ENCODE peak calls at places on chromosomes 4 and X, in ten cellular contexts. One of them, this sample, is unnamed.

GRCh38 chr4:63528592-63528991 is 880.7 kb downstream of the TECRL start:
- DNase-seq in Right ventricle myocardium superior: no peak
- DNase-seq in stimulated activated CD4-positive, alpha-beta T cell treated with anti-CD3 and anti-CD28 coated beads, Interleukin-12 subunit alpha, Interleukin-12 subunit beta, amount 100 ng/mL, for 24 hours: no peak
- DNase-seq in hepatocyte: no peak
- DNase-seq in stomach: no peak
- DNase-seq in BJ: no peak
- DNase-seq in SW480: no peak
- DNase-seq in suprapubic skin: no peak
- DNase-seq in CD8-positive, alpha-beta memory T cell: no peak
- DNase-seq in caudate nucleus: no peak
- DNase-seq in this sample: no peak

GRCh38 chr4:147984065-147984777 is 252.3 kb downstream of the ARHGAP10 start:
- DNase-seq in Right ventricle myocardium superior: no peak
- DNase-seq in stimulated activated CD4-positive, alpha-beta T cell treated with anti-CD3 and anti-CD28 coated beads, Interleukin-12 subunit alpha, Interleukin-12 subunit beta, amount 100 ng/mL, for 24 hours: no peak
- DNase-seq in hepatocyte: peak
- DNase-seq in stomach: no peak
- DNase-seq in BJ: no peak
- DNase-seq in SW480: peak
- DNase-seq in suprapubic skin: no peak
- DNase-seq in CD8-positive, alpha-beta memory T cell: peak
- DNase-seq in caudate nucleus: no peak
- DNase-seq in this sample: peak

GRCh38 chr4:175873707-175874106 is 61.6 kb upstream of the GPM6A start:
- DNase-seq in Right ventricle myocardium superior: no peak
- DNase-seq in stimulated activated CD4-positive, alpha-beta T cell treated with anti-CD3 and anti-CD28 coated beads, Interleukin-12 subunit alpha, Interleukin-12 subunit beta, amount 100 ng/mL, for 24 hours: no peak
- DNase-seq in hepatocyte: no peak
- DNase-seq in stomach: no peak
- DNase-seq in BJ: no peak
- DNase-seq in SW480: peak
- DNase-seq in suprapubic skin: no peak
- DNase-seq in CD8-positive, alpha-beta memory T cell: no peak
- DNase-seq in caudate nucleus: no peak
- DNase-seq in this sample: no peak

GRCh38 chr4:6718932-6719610 is 3.1 kb downstream of the BLOC1S4 start:
- DNase-seq in Right ventricle myocardium superior: no peak
- DNase-seq in stimulated activated CD4-positive, alpha-beta T cell treated with anti-CD3 and anti-CD28 coated beads, Interleukin-12 subunit alpha, Interleukin-12 subunit beta, amount 100 ng/mL, for 24 hours: no peak
- DNase-seq in hepatocyte: no peak
- DNase-seq in stomach: no peak
- DNase-seq in BJ: no peak
- DNase-seq in SW480: no peak
- DNase-seq in suprapubic skin: no peak
- DNase-seq in CD8-positive, alpha-beta memory T cell: no peak
- DNase-seq in caudate nucleus: no peak
- DNase-seq in this sample: no peak

GRCh38 chr4:1081689-1082040 is 31.7 kb downstream of the RNF212 start:
- DNase-seq in Right ventricle myocardium superior: no peak
- DNase-seq in stimulated activated CD4-positive, alpha-beta T cell treated with anti-CD3 and anti-CD28 coated beads, Interleukin-12 subunit alpha, Interleukin-12 subunit beta, amount 100 ng/mL, for 24 hours: no peak
- DNase-seq in hepatocyte: no peak
- DNase-seq in stomach: no peak
- DNase-seq in BJ: no peak
- DNase-seq in SW480: no peak
- DNase-seq in suprapubic skin: peak
- DNase-seq in CD8-positive, alpha-beta memory T cell: no peak
- DNase-seq in caudate nucleus: no peak
- DNase-seq in this sample: no peak

GRCh38 chr4:8765631-8766590 is 105.7 kb downstream of the HMX1 start:
- DNase-seq in Right ventricle myocardium superior: peak
- DNase-seq in stimulated activated CD4-positive, alpha-beta T cell treated with anti-CD3 and anti-CD28 coated beads, Interleukin-12 subunit alpha, Interleukin-12 subunit beta, amount 100 ng/mL, for 24 hours: no peak
- DNase-seq in hepatocyte: no peak
- DNase-seq in stomach: no peak
- DNase-seq in BJ: no peak
- DNase-seq in SW480: peak
- DNase-seq in suprapubic skin: peak
- DNase-seq in CD8-positive, alpha-beta memory T cell: no peak
- DNase-seq in caudate nucleus: no peak
- DNase-seq in this sample: no peak

GRCh38 chrX:135625995-135626394 is 87.4 kb upstream of the CT45A1 start:
- DNase-seq in Right ventricle myocardium superior: no peak
- DNase-seq in stimulated activated CD4-positive, alpha-beta T cell treated with anti-CD3 and anti-CD28 coated beads, Interleukin-12 subunit alpha, Interleukin-12 subunit beta, amount 100 ng/mL, for 24 hours: no peak
- DNase-seq in hepatocyte: peak
- DNase-seq in stomach: no peak
- DNase-seq in BJ: no peak
- DNase-seq in SW480: peak
- DNase-seq in suprapubic skin: no peak
- DNase-seq in CD8-positive, alpha-beta memory T cell: no peak
- DNase-seq in caudate nucleus: peak
- DNase-seq in this sample: no peak

GRCh38 chr4:88159137-88159725 is 792 bp upstream of the ABCG2 start:
- DNase-seq in Right ventricle myocardium superior: peak
- DNase-seq in stimulated activated CD4-positive, alpha-beta T cell treated with anti-CD3 and anti-CD28 coated beads, Interleukin-12 subunit alpha, Interleukin-12 subunit beta, amount 100 ng/mL, for 24 hours: no peak
- DNase-seq in hepatocyte: no peak
- DNase-seq in stomach: peak
- DNase-seq in BJ: no peak
- DNase-seq in SW480: peak
- DNase-seq in suprapubic skin: no peak
- DNase-seq in CD8-positive, alpha-beta memory T cell: no peak
- DNase-seq in caudate nucleus: no peak
- DNase-seq in this sample: no peak

GRCh38 chr4:99404595-99405287 is 30.4 kb downstream of the ADH7 start:
- DNase-seq in Right ventricle myocardium superior: no peak
- DNase-seq in stimulated activated CD4-positive, alpha-beta T cell treated with anti-CD3 and anti-CD28 coated beads, Interleukin-12 subunit alpha, Interleukin-12 subunit beta, amount 100 ng/mL, for 24 hours: no peak
- DNase-seq in hepatocyte: no peak
- DNase-seq in stomach: no peak
- DNase-seq in BJ: peak
- DNase-seq in SW480: peak
- DNase-seq in suprapubic skin: no peak
- DNase-seq in CD8-positive, alpha-beta memory T cell: no peak
- DNase-seq in caudate nucleus: no peak
- DNase-seq in this sample: no peak

GRCh38 chr4:159098482-159099127 is 4.3 kb upstream of the RAPGEF2 start:
- DNase-seq in Right ventricle myocardium superior: no peak
- DNase-seq in stimulated activated CD4-positive, alpha-beta T cell treated with anti-CD3 and anti-CD28 coated beads, Interleukin-12 subunit alpha, Interleukin-12 subunit beta, amount 100 ng/mL, for 24 hours: no peak
- DNase-seq in hepatocyte: no peak
- DNase-seq in stomach: no peak
- DNase-seq in BJ: no peak
- DNase-seq in SW480: no peak
- DNase-seq in suprapubic skin: no peak
- DNase-seq in CD8-positive, alpha-beta memory T cell: no peak
- DNase-seq in caudate nucleus: no peak
- DNase-seq in this sample: no peak

GRCh38 chr4:181821039-181822004 is 421.9 kb upstream of the TENM3 start:
- DNase-seq in Right ventricle myocardium superior: no peak
- DNase-seq in stimulated activated CD4-positive, alpha-beta T cell treated with anti-CD3 and anti-CD28 coated beads, Interleukin-12 subunit alpha, Interleukin-12 subunit beta, amount 100 ng/mL, for 24 hours: no peak
- DNase-seq in hepatocyte: no peak
- DNase-seq in stomach: no peak
- DNase-seq in BJ: no peak
- DNase-seq in SW480: no peak
- DNase-seq in suprapubic skin: no peak
- DNase-seq in CD8-positive, alpha-beta memory T cell: no peak
- DNase-seq in caudate nucleus: no peak
- DNase-seq in this sample: no peak

GRCh38 chrX:117969782-117970181 is 146.8 kb downstream of the KLHL13 start:
- DNase-seq in Right ventricle myocardium superior: no peak
- DNase-seq in stimulated activated CD4-positive, alpha-beta T cell treated with anti-CD3 and anti-CD28 coated beads, Interleukin-12 subunit alpha, Interleukin-12 subunit beta, amount 100 ng/mL, for 24 hours: no peak
- DNase-seq in hepatocyte: no peak
- DNase-seq in stomach: no peak
- DNase-seq in BJ: no peak
- DNase-seq in SW480: no peak
- DNase-seq in suprapubic skin: no peak
- DNase-seq in CD8-positive, alpha-beta memory T cell: no peak
- DNase-seq in caudate nucleus: no peak
- DNase-seq in this sample: no peak

GRCh38 chr4:99447079-99447478 is 11.9 kb upstream of the ADH7 start:
- DNase-seq in Right ventricle myocardium superior: no peak
- DNase-seq in stimulated activated CD4-positive, alpha-beta T cell treated with anti-CD3 and anti-CD28 coated beads, Interleukin-12 subunit alpha, Interleukin-12 subunit beta, amount 100 ng/mL, for 24 hours: no peak
- DNase-seq in hepatocyte: peak
- DNase-seq in stomach: no peak
- DNase-seq in BJ: no peak
- DNase-seq in SW480: peak
- DNase-seq in suprapubic skin: no peak
- DNase-seq in CD8-positive, alpha-beta memory T cell: no peak
- DNase-seq in caudate nucleus: no peak
- DNase-seq in this sample: no peak

GRCh38 chrX:724256-724655 is 93.7 kb downstream of the SHOX start:
- DNase-seq in Right ventricle myocardium superior: no peak
- DNase-seq in stimulated activated CD4-positive, alpha-beta T cell treated with anti-CD3 and anti-CD28 coated beads, Interleukin-12 subunit alpha, Interleukin-12 subunit beta, amount 100 ng/mL, for 24 hours: no peak
- DNase-seq in hepatocyte: no peak
- DNase-seq in stomach: no peak
- DNase-seq in BJ: no peak
- DNase-seq in SW480: no peak
- DNase-seq in suprapubic skin: peak
- DNase-seq in CD8-positive, alpha-beta memory T cell: no peak
- DNase-seq in caudate nucleus: no peak
- DNase-seq in this sample: no peak

GRCh38 chrX:38458071-38458470 is 103.3 kb upstream of the TSPAN7 start:
- DNase-seq in Right ventricle myocardium superior: no peak
- DNase-seq in stimulated activated CD4-positive, alpha-beta T cell treated with anti-CD3 and anti-CD28 coated beads, Interleukin-12 subunit alpha, Interleukin-12 subunit beta, amount 100 ng/mL, for 24 hours: no peak
- DNase-seq in hepatocyte: peak
- DNase-seq in stomach: no peak
- DNase-seq in BJ: no peak
- DNase-seq in SW480: peak
- DNase-seq in suprapubic skin: no peak
- DNase-seq in CD8-positive, alpha-beta memory T cell: no peak
- DNase-seq in caudate nucleus: no peak
- DNase-seq in this sample: no peak

GRCh38 chr4:123786159-123786915 is 389.7 kb downstream of the SPRY1 start:
- DNase-seq in Right ventricle myocardium superior: no peak
- DNase-seq in stimulated activated CD4-positive, alpha-beta T cell treated with anti-CD3 and anti-CD28 coated beads, Interleukin-12 subunit alpha, Interleukin-12 subunit beta, amount 100 ng/mL, for 24 hours: no peak
- DNase-seq in hepatocyte: no peak
- DNase-seq in stomach: no peak
- DNase-seq in BJ: no peak
- DNase-seq in SW480: no peak
- DNase-seq in suprapubic skin: no peak
- DNase-seq in CD8-positive, alpha-beta memory T cell: no peak
- DNase-seq in caudate nucleus: no peak
- DNase-seq in this sample: no peak

GRCh38 chr4:18464160-18464559 is 442.6 kb upstream of the LCORL start:
- DNase-seq in Right ventricle myocardium superior: no peak
- DNase-seq in stimulated activated CD4-positive, alpha-beta T cell treated with anti-CD3 and anti-CD28 coated beads, Interleukin-12 subunit alpha, Interleukin-12 subunit beta, amount 100 ng/mL, for 24 hours: no peak
- DNase-seq in hepatocyte: no peak
- DNase-seq in stomach: no peak
- DNase-seq in BJ: no peak
- DNase-seq in SW480: peak
- DNase-seq in suprapubic skin: no peak
- DNase-seq in CD8-positive, alpha-beta memory T cell: no peak
- DNase-seq in caudate nucleus: no peak
- DNase-seq in this sample: no peak

GRCh38 chrX:30913556-30913955 is 24.5 kb upstream of the TAB3 start:
- DNase-seq in Right ventricle myocardium superior: no peak
- DNase-seq in stimulated activated CD4-positive, alpha-beta T cell treated with anti-CD3 and anti-CD28 coated beads, Interleukin-12 subunit alpha, Interleukin-12 subunit beta, amount 100 ng/mL, for 24 hours: no peak
- DNase-seq in hepatocyte: no peak
- DNase-seq in stomach: no peak
- DNase-seq in BJ: no peak
- DNase-seq in SW480: no peak
- DNase-seq in suprapubic skin: no peak
- DNase-seq in CD8-positive, alpha-beta memory T cell: no peak
- DNase-seq in caudate nucleus: no peak
- DNase-seq in this sample: no peak

GRCh38 chr4:112633477-112634235 is 3.1 kb downstream of the ZGRF1 start:
- DNase-seq in Right ventricle myocardium superior: no peak
- DNase-seq in stimulated activated CD4-positive, alpha-beta T cell treated with anti-CD3 and anti-CD28 coated beads, Interleukin-12 subunit alpha, Interleukin-12 subunit beta, amount 100 ng/mL, for 24 hours: no peak
- DNase-seq in hepatocyte: peak
- DNase-seq in stomach: no peak
- DNase-seq in BJ: no peak
- DNase-seq in SW480: peak
- DNase-seq in suprapubic skin: no peak
- DNase-seq in CD8-positive, alpha-beta memory T cell: peak
- DNase-seq in caudate nucleus: no peak
- DNase-seq in this sample: no peak

GRCh38 chr4:48904101-48904500 is 2.5 kb downstream of the OCIAD2 start:
- DNase-seq in Right ventricle myocardium superior: no peak
- DNase-seq in stimulated activated CD4-positive, alpha-beta T cell treated with anti-CD3 and anti-CD28 coated beads, Interleukin-12 subunit alpha, Interleukin-12 subunit beta, amount 100 ng/mL, for 24 hours: no peak
- DNase-seq in hepatocyte: no peak
- DNase-seq in stomach: no peak
- DNase-seq in BJ: no peak
- DNase-seq in SW480: no peak
- DNase-seq in suprapubic skin: no peak
- DNase-seq in CD8-positive, alpha-beta memory T cell: no peak
- DNase-seq in caudate nucleus: no peak
- DNase-seq in this sample: no peak

GRCh38 chr4:56743550-56743949 is 62.5 kb upstream of the HOPX start:
- DNase-seq in Right ventricle myocardium superior: no peak
- DNase-seq in stimulated activated CD4-positive, alpha-beta T cell treated with anti-CD3 and anti-CD28 coated beads, Interleukin-12 subunit alpha, Interleukin-12 subunit beta, amount 100 ng/mL, for 24 hours: no peak
- DNase-seq in hepatocyte: peak
- DNase-seq in stomach: no peak
- DNase-seq in BJ: no peak
- DNase-seq in SW480: peak
- DNase-seq in suprapubic skin: no peak
- DNase-seq in CD8-positive, alpha-beta memory T cell: no peak
- DNase-seq in caudate nucleus: no peak
- DNase-seq in this sample: no peak

GRCh38 chr4:152619556-152619955 is 60.2 kb downstream of the TMEM154 start:
- DNase-seq in Right ventricle myocardium superior: no peak
- DNase-seq in stimulated activated CD4-positive, alpha-beta T cell treated with anti-CD3 and anti-CD28 coated beads, Interleukin-12 subunit alpha, Interleukin-12 subunit beta, amount 100 ng/mL, for 24 hours: no peak
- DNase-seq in hepatocyte: no peak
- DNase-seq in stomach: no peak
- DNase-seq in BJ: no peak
- DNase-seq in SW480: no peak
- DNase-seq in suprapubic skin: no peak
- DNase-seq in CD8-positive, alpha-beta memory T cell: no peak
- DNase-seq in caudate nucleus: no peak
- DNase-seq in this sample: no peak

GRCh38 chr4:97116511-97116910 is 1026.8 kb downstream of the STPG2 start:
- DNase-seq in Right ventricle myocardium superior: no peak
- DNase-seq in stimulated activated CD4-positive, alpha-beta T cell treated with anti-CD3 and anti-CD28 coated beads, Interleukin-12 subunit alpha, Interleukin-12 subunit beta, amount 100 ng/mL, for 24 hours: no peak
- DNase-seq in hepatocyte: no peak
- DNase-seq in stomach: no peak
- DNase-seq in BJ: no peak
- DNase-seq in SW480: no peak
- DNase-seq in suprapubic skin: no peak
- DNase-seq in CD8-positive, alpha-beta memory T cell: no peak
- DNase-seq in caudate nucleus: no peak
- DNase-seq in this sample: no peak

GRCh38 chr4:186948361-186949291 is 225.0 kb upstream of the FAT1 start:
- DNase-seq in Right ventricle myocardium superior: no peak
- DNase-seq in stimulated activated CD4-positive, alpha-beta T cell treated with anti-CD3 and anti-CD28 coated beads, Interleukin-12 subunit alpha, Interleukin-12 subunit beta, amount 100 ng/mL, for 24 hours: no peak
- DNase-seq in hepatocyte: peak
- DNase-seq in stomach: no peak
- DNase-seq in BJ: peak
- DNase-seq in SW480: no peak
- DNase-seq in suprapubic skin: no peak
- DNase-seq in CD8-positive, alpha-beta memory T cell: no peak
- DNase-seq in caudate nucleus: no peak
- DNase-seq in this sample: no peak

GRCh38 chrX:110665636-110666035 is 130.0 kb downstream of the CHRDL1 start:
- DNase-seq in Right ventricle myocardium superior: peak
- DNase-seq in stimulated activated CD4-positive, alpha-beta T cell treated with anti-CD3 and anti-CD28 coated beads, Interleukin-12 subunit alpha, Interleukin-12 subunit beta, amount 100 ng/mL, for 24 hours: no peak
- DNase-seq in hepatocyte: peak
- DNase-seq in stomach: peak
- DNase-seq in BJ: no peak
- DNase-seq in SW480: peak
- DNase-seq in suprapubic skin: no peak
- DNase-seq in CD8-positive, alpha-beta memory T cell: no peak
- DNase-seq in caudate nucleus: peak
- DNase-seq in this sample: no peak

GRCh38 chrX:120774611-120775010 is 101.1 kb downstream of the CT47B1 start:
- DNase-seq in Right ventricle myocardium superior: no peak
- DNase-seq in stimulated activated CD4-positive, alpha-beta T cell treated with anti-CD3 and anti-CD28 coated beads, Interleukin-12 subunit alpha, Interleukin-12 subunit beta, amount 100 ng/mL, for 24 hours: no peak
- DNase-seq in hepatocyte: no peak
- DNase-seq in stomach: no peak
- DNase-seq in BJ: no peak
- DNase-seq in SW480: no peak
- DNase-seq in suprapubic skin: no peak
- DNase-seq in CD8-positive, alpha-beta memory T cell: no peak
- DNase-seq in caudate nucleus: no peak
- DNase-seq in this sample: no peak

GRCh38 chrX:51614353-51614752 is 4.4 kb downstream of the CENPVL3 start:
- DNase-seq in Right ventricle myocardium superior: no peak
- DNase-seq in stimulated activated CD4-positive, alpha-beta T cell treated with anti-CD3 and anti-CD28 coated beads, Interleukin-12 subunit alpha, Interleukin-12 subunit beta, amount 100 ng/mL, for 24 hours: no peak
- DNase-seq in hepatocyte: peak
- DNase-seq in stomach: no peak
- DNase-seq in BJ: no peak
- DNase-seq in SW480: peak
- DNase-seq in suprapubic skin: no peak
- DNase-seq in CD8-positive, alpha-beta memory T cell: peak
- DNase-seq in caudate nucleus: no peak
- DNase-seq in this sample: no peak

GRCh38 chr4:73821325-73821724 is 15.2 kb upstream of the CXCL6 start:
- DNase-seq in Right ventricle myocardium superior: no peak
- DNase-seq in stimulated activated CD4-positive, alpha-beta T cell treated with anti-CD3 and anti-CD28 coated beads, Interleukin-12 subunit alpha, Interleukin-12 subunit beta, amount 100 ng/mL, for 24 hours: no peak
- DNase-seq in hepatocyte: no peak
- DNase-seq in stomach: no peak
- DNase-seq in BJ: no peak
- DNase-seq in SW480: no peak
- DNase-seq in suprapubic skin: no peak
- DNase-seq in CD8-positive, alpha-beta memory T cell: no peak
- DNase-seq in caudate nucleus: no peak
- DNase-seq in this sample: no peak

This sample was measured in hippocampal formation.